ENCODE peak calls at places on chromosomes 16 and 17, in five cellular contexts. One of them, this sample, is unnamed.

GRCh38 chr16:728131-728889 is 1.4 kb downstream of the HAGHL start:
- DNase-seq in breast epithelium: no peak
- DNase-seq in foreskin keratinocyte: peak; percentile 85
- DNase-seq in body of pancreas: peak; percentile 57
- DNase-seq in neural progenitor cell: peak; percentile 72
- DNase-seq in this sample: peak; percentile 79

GRCh38 chr16:22652463-22652845 is 141.8 kb downstream of the NPIPB5 start:
- DNase-seq in breast epithelium: no peak
- DNase-seq in foreskin keratinocyte: no peak
- DNase-seq in body of pancreas: no peak
- DNase-seq in neural progenitor cell: no peak
- DNase-seq in this sample: no peak

GRCh38 chr17:15946611-15947120 is 1.7 kb downstream of the ADORA2B start:
- DNase-seq in breast epithelium: no peak
- DNase-seq in foreskin keratinocyte: no peak
- DNase-seq in body of pancreas: no peak
- DNase-seq in neural progenitor cell: no peak
- DNase-seq in this sample: no peak

GRCh38 chr17:77995146-77995852 is 36.8 kb downstream of the TNRC6C start:
- DNase-seq in breast epithelium: no peak
- DNase-seq in foreskin keratinocyte: no peak
- DNase-seq in body of pancreas: no peak
- DNase-seq in neural progenitor cell: peak; percentile 16
- DNase-seq in this sample: no peak

GRCh38 chr17:65664296-65664695 is 102.8 kb upstream of the AXIN2 start:
- DNase-seq in breast epithelium: no peak
- DNase-seq in foreskin keratinocyte: no peak
- DNase-seq in body of pancreas: no peak
- DNase-seq in neural progenitor cell: no peak
- DNase-seq in this sample: no peak

GRCh38 chr16:19589771-19590302 is 34.3 kb downstream of the VPS35L start:
- DNase-seq in breast epithelium: no peak
- DNase-seq in foreskin keratinocyte: no peak
- DNase-seq in body of pancreas: no peak
- DNase-seq in neural progenitor cell: no peak
- DNase-seq in this sample: peak; percentile 91

GRCh38 chr17:66240630-66241029 is 11.4 kb upstream of the APOH start:
- DNase-seq in breast epithelium: no peak
- DNase-seq in foreskin keratinocyte: peak; percentile 42
- DNase-seq in body of pancreas: no peak
- DNase-seq in neural progenitor cell: no peak
- DNase-seq in this sample: peak; percentile 53

GRCh38 chr16:12988071-12988470 is 86.7 kb downstream of the SHISA9 start:
- DNase-seq in breast epithelium: no peak
- DNase-seq in foreskin keratinocyte: no peak
- DNase-seq in body of pancreas: no peak
- DNase-seq in neural progenitor cell: no peak
- DNase-seq in this sample: no peak

GRCh38 chr17:77332981-77333685 is 192.4 kb downstream of the SEC14L1 start:
- DNase-seq in breast epithelium: peak; percentile 34
- DNase-seq in foreskin keratinocyte: peak; percentile 84
- DNase-seq in body of pancreas: no peak
- DNase-seq in neural progenitor cell: no peak
- DNase-seq in this sample: peak; percentile 93

GRCh38 chr17:14297161-14297851 is 3.6 kb upstream of the HS3ST3B1 start:
- DNase-seq in breast epithelium: no peak
- DNase-seq in foreskin keratinocyte: no peak
- DNase-seq in body of pancreas: peak; percentile 60
- DNase-seq in neural progenitor cell: peak; percentile 86
- DNase-seq in this sample: peak; percentile 75

GRCh38 chr17:81429353-81429774 is 34.1 kb downstream of the BAHCC1 start:
- DNase-seq in breast epithelium: peak; percentile 91
- DNase-seq in foreskin keratinocyte: peak; percentile 26
- DNase-seq in body of pancreas: peak; percentile 94
- DNase-seq in neural progenitor cell: no peak
- DNase-seq in this sample: peak; percentile 88

GRCh38 chr16:424623-425081 is 797 bp upstream of the RAB11FIP3 start:
- DNase-seq in breast epithelium: no peak
- DNase-seq in foreskin keratinocyte: no peak
- DNase-seq in body of pancreas: peak; percentile 55
- DNase-seq in neural progenitor cell: no peak
- DNase-seq in this sample: peak; percentile 48

GRCh38 chr17:81811705-81812570 is 8.0 kb downstream of the GCGR start:
- DNase-seq in breast epithelium: no peak
- DNase-seq in foreskin keratinocyte: no peak
- DNase-seq in body of pancreas: no peak
- DNase-seq in neural progenitor cell: no peak
- DNase-seq in this sample: no peak

GRCh38 chr16:70158261-70158939 is 15.2 kb upstream of the CLEC18C start:
- DNase-seq in breast epithelium: no peak
- DNase-seq in foreskin keratinocyte: no peak
- DNase-seq in body of pancreas: no peak
- DNase-seq in neural progenitor cell: no peak
- DNase-seq in this sample: no peak

GRCh38 chr17:59853168-59853918 is 39.4 kb downstream of the TUBD1 start:
- DNase-seq in breast epithelium: peak; percentile 81
- DNase-seq in foreskin keratinocyte: peak; percentile 100
- DNase-seq in body of pancreas: peak; percentile 86
- DNase-seq in neural progenitor cell: peak; percentile 16
- DNase-seq in this sample: peak; percentile 71

GRCh38 chr16:50881331-50881830 is 139.5 kb downstream of the CYLD start:
- DNase-seq in breast epithelium: no peak
- DNase-seq in foreskin keratinocyte: no peak
- DNase-seq in body of pancreas: no peak
- DNase-seq in neural progenitor cell: peak; percentile 61
- DNase-seq in this sample: no peak

GRCh38 chr16:66406534-66407368 is 20.3 kb upstream of the BEAN1 start:
- DNase-seq in breast epithelium: peak; percentile 88
- DNase-seq in foreskin keratinocyte: peak; percentile 38
- DNase-seq in body of pancreas: peak; percentile 87
- DNase-seq in neural progenitor cell: peak; percentile 87
- DNase-seq in this sample: peak; percentile 94

GRCh38 chr17:49496183-49496865 is 1.2 kb downstream of the NGFR start:
- DNase-seq in breast epithelium: peak; percentile 79
- DNase-seq in foreskin keratinocyte: no peak
- DNase-seq in body of pancreas: peak; percentile 85
- DNase-seq in neural progenitor cell: peak; percentile 94
- DNase-seq in this sample: peak; percentile 89

GRCh38 chr16:3609895-3610697 is 1.3 kb downstream of the SLX4 start:
- DNase-seq in breast epithelium: no peak
- DNase-seq in foreskin keratinocyte: no peak
- DNase-seq in body of pancreas: no peak
- DNase-seq in neural progenitor cell: no peak
- DNase-seq in this sample: no peak

GRCh38 chr16:17343729-17344128 is 127.0 kb downstream of the XYLT1 start:
- DNase-seq in breast epithelium: no peak
- DNase-seq in foreskin keratinocyte: no peak
- DNase-seq in body of pancreas: no peak
- DNase-seq in neural progenitor cell: no peak
- DNase-seq in this sample: no peak

GRCh38 chr17:67221062-67221998 is 23.7 kb downstream of the HELZ start:
- DNase-seq in breast epithelium: no peak
- DNase-seq in foreskin keratinocyte: peak; percentile 44
- DNase-seq in body of pancreas: peak; percentile 17
- DNase-seq in neural progenitor cell: peak; percentile 39
- DNase-seq in this sample: peak; percentile 74

GRCh38 chr17:17823433-17824118 is 13.2 kb downstream of the SREBF1 start:
- DNase-seq in breast epithelium: peak; percentile 92
- DNase-seq in foreskin keratinocyte: peak; percentile 75
- DNase-seq in body of pancreas: peak; percentile 91
- DNase-seq in neural progenitor cell: peak; percentile 99
- DNase-seq in this sample: peak; percentile 93

GRCh38 chr17:8745586-8746500 is 1.2 kb upstream of the CCDC42 start:
- DNase-seq in breast epithelium: no peak
- DNase-seq in foreskin keratinocyte: peak; percentile 18
- DNase-seq in body of pancreas: peak; percentile 67
- DNase-seq in neural progenitor cell: peak; percentile 84
- DNase-seq in this sample: peak; percentile 83

GRCh38 chr17:42067371-42068180 is 17.2 kb upstream of the C17orf113 start:
- DNase-seq in breast epithelium: peak; percentile 65
- DNase-seq in foreskin keratinocyte: peak; percentile 36
- DNase-seq in body of pancreas: peak; percentile 75
- DNase-seq in neural progenitor cell: peak; percentile 77
- DNase-seq in this sample: peak; percentile 76

GRCh38 chr17:61011269-61011668 is 333.6 kb downstream of the BCAS3 start:
- DNase-seq in breast epithelium: no peak
- DNase-seq in foreskin keratinocyte: no peak
- DNase-seq in body of pancreas: no peak
- DNase-seq in neural progenitor cell: no peak
- DNase-seq in this sample: no peak

GRCh38 chr16:290015-290680 is 7.2 kb downstream of the PDIA2 start:
- DNase-seq in breast epithelium: no peak
- DNase-seq in foreskin keratinocyte: no peak
- DNase-seq in body of pancreas: peak; percentile 60
- DNase-seq in neural progenitor cell: no peak
- DNase-seq in this sample: no peak

GRCh38 chr17:75996665-75997590 is 3.7 kb upstream of the CDK3 start:
- DNase-seq in breast epithelium: no peak
- DNase-seq in foreskin keratinocyte: peak; percentile 78
- DNase-seq in body of pancreas: no peak
- DNase-seq in neural progenitor cell: no peak
- DNase-seq in this sample: peak; percentile 47

GRCh38 chr17:16491131-16491702 is 776 bp downstream of the LRRC75A start:
- DNase-seq in breast epithelium: no peak
- DNase-seq in foreskin keratinocyte: no peak
- DNase-seq in body of pancreas: no peak
- DNase-seq in neural progenitor cell: peak; percentile 50
- DNase-seq in this sample: peak; percentile 31

GRCh38 chr17:17911003-17911613 is 61.1 kb downstream of the TOM1L2 start:
- DNase-seq in breast epithelium: no peak
- DNase-seq in foreskin keratinocyte: no peak
- DNase-seq in body of pancreas: no peak
- DNase-seq in neural progenitor cell: peak; percentile 29
- DNase-seq in this sample: no peak

GRCh38 chr17:48426019-48426418 is 4.0 kb downstream of the SKAP1 start:
- DNase-seq in breast epithelium: no peak
- DNase-seq in foreskin keratinocyte: no peak
- DNase-seq in body of pancreas: no peak
- DNase-seq in neural progenitor cell: no peak
- DNase-seq in this sample: no peak
- H3K27me3 ChIP-seq in breast epithelium: peaks cover 32% of the 10 kb centered on the region
- H3K27me3 ChIP-seq in foreskin keratinocyte: peaks cover 73% of the 10 kb centered on the region
- H3K27me3 ChIP-seq in body of pancreas: no peaks in the 10 kb centered on the region
- H3K27me3 ChIP-seq in neural progenitor cell: peaks cover 51% of the 10 kb centered on the region
- H3K27me3 ChIP-seq in this sample: peaks cover 18% of the 10 kb centered on the region

DNA sequence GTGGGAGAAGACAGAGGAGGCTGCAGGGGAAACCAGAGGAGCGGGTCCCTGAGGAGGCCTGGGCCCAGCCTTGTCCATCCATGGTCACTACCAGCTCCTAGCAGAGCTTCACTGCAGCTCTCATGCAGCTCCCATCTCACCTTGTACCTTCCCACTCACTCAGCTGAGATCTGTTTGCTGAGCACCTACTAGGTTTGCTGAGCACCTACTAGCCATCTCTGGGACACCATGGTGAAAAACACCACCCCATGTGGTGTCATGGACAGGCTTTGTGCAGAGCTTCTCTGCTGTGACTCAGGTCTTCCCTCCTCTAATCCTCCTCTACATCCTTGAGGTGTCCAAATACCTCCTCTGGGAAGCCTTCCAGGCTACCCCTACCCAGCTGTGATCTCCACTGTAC is 58.6 kb downstream of the ENGASE start:
- DNase-seq in breast epithelium: no peak
- DNase-seq in foreskin keratinocyte: no peak
- DNase-seq in body of pancreas: no peak
- DNase-seq in neural progenitor cell: no peak
- DNase-seq in this sample: no peak
- H3K27me3 ChIP-seq in breast epithelium: peaks cover 100% of the 10 kb centered on the region
- H3K27me3 ChIP-seq in foreskin keratinocyte: peaks cover 65% of the 10 kb centered on the region
- H3K27me3 ChIP-seq in body of pancreas: no peaks in the 10 kb centered on the region
- H3K27me3 ChIP-seq in neural progenitor cell: no peaks in the 10 kb centered on the region
- H3K27me3 ChIP-seq in this sample: peaks cover 69% of the 10 kb centered on the region

GRCh38 chr17:57255182-57255775 is 1.0 kb upstream of the MSI2 start:
- DNase-seq in breast epithelium: no peak
- DNase-seq in foreskin keratinocyte: no peak
- DNase-seq in body of pancreas: no peak
- DNase-seq in neural progenitor cell: no peak
- DNase-seq in this sample: peak; percentile 22
- H3K27me3 ChIP-seq in breast epithelium: no peaks in the 10 kb centered on the region
- H3K27me3 ChIP-seq in foreskin keratinocyte: no peaks in the 10 kb centered on the region
- H3K27me3 ChIP-seq in body of pancreas: no peaks in the 10 kb centered on the region
- H3K27me3 ChIP-seq in neural progenitor cell: peaks cover 10% of the 10 kb centered on the region
- H3K27me3 ChIP-seq in this sample: peaks cover 4% of the 10 kb centered on the region

GRCh38 chr17:53148058-53148457 is 674.7 kb upstream of the KIF2B start:
- DNase-seq in breast epithelium: no peak
- DNase-seq in foreskin keratinocyte: no peak
- DNase-seq in body of pancreas: no peak
- DNase-seq in neural progenitor cell: no peak
- DNase-seq in this sample: no peak
- H3K27me3 ChIP-seq in breast epithelium: no peaks in the 10 kb centered on the region
- H3K27me3 ChIP-seq in foreskin keratinocyte: no peaks in the 10 kb centered on the region
- H3K27me3 ChIP-seq in body of pancreas: no peaks in the 10 kb centered on the region
- H3K27me3 ChIP-seq in neural progenitor cell: no peaks in the 10 kb centered on the region
- H3K27me3 ChIP-seq in this sample: no peaks in the 10 kb centered on the region

GRCh38 chr17:58277107-58277506 is 3.6 kb downstream of the MPO start:
- DNase-seq in breast epithelium: no peak
- DNase-seq in foreskin keratinocyte: no peak
- DNase-seq in body of pancreas: no peak
- DNase-seq in neural progenitor cell: peak; percentile 25
- DNase-seq in this sample: no peak
- H3K27me3 ChIP-seq in breast epithelium: peaks cover 10% of the 10 kb centered on the region
- H3K27me3 ChIP-seq in foreskin keratinocyte: peaks cover 60% of the 10 kb centered on the region
- H3K27me3 ChIP-seq in body of pancreas: no peaks in the 10 kb centered on the region
- H3K27me3 ChIP-seq in neural progenitor cell: peaks cover 5% of the 10 kb centered on the region
- H3K27me3 ChIP-seq in this sample: peaks cover 47% of the 10 kb centered on the region

GRCh38 chr17:74198694-74199093 is 4.8 kb upstream of the RPL38 start:
- DNase-seq in breast epithelium: no peak
- DNase-seq in foreskin keratinocyte: no peak
- DNase-seq in body of pancreas: no peak
- DNase-seq in neural progenitor cell: no peak
- DNase-seq in this sample: no peak
- H3K27me3 ChIP-seq in breast epithelium: peaks cover 46% of the 10 kb centered on the region
- H3K27me3 ChIP-seq in foreskin keratinocyte: peaks cover 59% of the 10 kb centered on the region
- H3K27me3 ChIP-seq in body of pancreas: peaks cover 5% of the 10 kb centered on the region
- H3K27me3 ChIP-seq in neural progenitor cell: peaks cover 54% of the 10 kb centered on the region
- H3K27me3 ChIP-seq in this sample: peaks cover 71% of the 10 kb centered on the region